ENCODE peak calls at places on chromosomes 6 and 20, in nine cellular contexts. One of them, this sample, is unnamed.

GRCh38 chr6:87420360-87420759 is 12.6 kb downstream of the CFAP206 start:
- DNase-seq in T-helper 1 cell: no peak
- DNase-seq in EL: no peak
- DNase-seq in GM03348: no peak
- DNase-seq in M059J: no peak
- DNase-seq in stimulated activated CD4-positive, alpha-beta T cell treated with anti-CD3 and anti-CD28 coated beads, Interleukin-1b, Interleukin-23, amount 100 ng/mL, for 24 hours: no peak
- DNase-seq in NCI-H2171 treated with DMSO at 0.1 percent for 48 hours: no peak
- DNase-seq in sciatic nerve: no peak
- DNase-seq in ascending aorta: no peak
- DNase-seq in this sample: no peak

GRCh38 chr6:131894735-131895424 is 56.3 kb downstream of the CCN2 start:
- DNase-seq in stimulated activated CD4-positive, alpha-beta T cell treated with anti-CD3 and anti-CD28 coated beads, Interleukin-1b, Interleukin-23, amount 100 ng/mL, for 24 hours: no peak
- DNase-seq in sciatic nerve: no peak
- DNase-seq in M059J: peak
- DNase-seq in EL: no peak
- DNase-seq in GM03348: no peak
- DNase-seq in ascending aorta: no peak
- DNase-seq in T-helper 1 cell: no peak
- DNase-seq in NCI-H2171 treated with DMSO at 0.1 percent for 48 hours: no peak
- DNase-seq in this sample: no peak

GRCh38 chr6:24125980-24126379 is at the start of gene NRSN1:
- DNase-seq in T-helper 1 cell: no peak
- DNase-seq in sciatic nerve: no peak
- DNase-seq in GM03348: no peak
- DNase-seq in ascending aorta: no peak
- DNase-seq in NCI-H2171 treated with DMSO at 0.1 percent for 48 hours: peak
- DNase-seq in stimulated activated CD4-positive, alpha-beta T cell treated with anti-CD3 and anti-CD28 coated beads, Interleukin-1b, Interleukin-23, amount 100 ng/mL, for 24 hours: no peak
- DNase-seq in M059J: no peak
- DNase-seq in EL: no peak
- DNase-seq in this sample: peak

GRCh38 chr6:42366011-42366705 is 85.6 kb downstream of the TRERF1 start:
- DNase-seq in EL: no peak
- DNase-seq in sciatic nerve: no peak
- DNase-seq in M059J: no peak
- DNase-seq in NCI-H2171 treated with DMSO at 0.1 percent for 48 hours: no peak
- DNase-seq in GM03348: no peak
- DNase-seq in ascending aorta: no peak
- DNase-seq in T-helper 1 cell: no peak
- DNase-seq in stimulated activated CD4-positive, alpha-beta T cell treated with anti-CD3 and anti-CD28 coated beads, Interleukin-1b, Interleukin-23, amount 100 ng/mL, for 24 hours: no peak
- DNase-seq in this sample: no peak

GRCh38 chr6:44855562-44856494 is 468.3 kb downstream of the CDC5L start:
- DNase-seq in sciatic nerve: no peak
- DNase-seq in M059J: peak
- DNase-seq in GM03348: peak
- DNase-seq in stimulated activated CD4-positive, alpha-beta T cell treated with anti-CD3 and anti-CD28 coated beads, Interleukin-1b, Interleukin-23, amount 100 ng/mL, for 24 hours: no peak
- DNase-seq in T-helper 1 cell: no peak
- DNase-seq in EL: peak
- DNase-seq in NCI-H2171 treated with DMSO at 0.1 percent for 48 hours: no peak
- DNase-seq in ascending aorta: no peak
- DNase-seq in this sample: no peak

GRCh38 chr6:104957301-104958177 is 632 bp downstream of the LIN28B start:
- DNase-seq in stimulated activated CD4-positive, alpha-beta T cell treated with anti-CD3 and anti-CD28 coated beads, Interleukin-1b, Interleukin-23, amount 100 ng/mL, for 24 hours: no peak
- DNase-seq in GM03348: no peak
- DNase-seq in NCI-H2171 treated with DMSO at 0.1 percent for 48 hours: no peak
- DNase-seq in EL: no peak
- DNase-seq in T-helper 1 cell: no peak
- DNase-seq in ascending aorta: no peak
- DNase-seq in sciatic nerve: no peak
- DNase-seq in M059J: no peak
- DNase-seq in this sample: peak

GRCh38 chr20:63461364-63461763 is 11.1 kb downstream of the KCNQ2 start:
- DNase-seq in stimulated activated CD4-positive, alpha-beta T cell treated with anti-CD3 and anti-CD28 coated beads, Interleukin-1b, Interleukin-23, amount 100 ng/mL, for 24 hours: no peak
- DNase-seq in EL: no peak
- DNase-seq in ascending aorta: no peak
- DNase-seq in GM03348: peak
- DNase-seq in M059J: no peak
- DNase-seq in T-helper 1 cell: no peak
- DNase-seq in sciatic nerve: no peak
- DNase-seq in NCI-H2171 treated with DMSO at 0.1 percent for 48 hours: no peak
- DNase-seq in this sample: peak

GRCh38 chr6:155248021-155249001 is 15.5 kb upstream of the CLDN20 start:
- DNase-seq in T-helper 1 cell: no peak
- DNase-seq in NCI-H2171 treated with DMSO at 0.1 percent for 48 hours: no peak
- DNase-seq in ascending aorta: no peak
- DNase-seq in stimulated activated CD4-positive, alpha-beta T cell treated with anti-CD3 and anti-CD28 coated beads, Interleukin-1b, Interleukin-23, amount 100 ng/mL, for 24 hours: no peak
- DNase-seq in GM03348: peak
- DNase-seq in M059J: peak
- DNase-seq in sciatic nerve: peak
- DNase-seq in EL: peak
- DNase-seq in this sample: peak

GRCh38 chr6:28553986-28554881 is 28.6 kb downstream of the GPX5 start:
- DNase-seq in NCI-H2171 treated with DMSO at 0.1 percent for 48 hours: peak
- DNase-seq in sciatic nerve: no peak
- DNase-seq in GM03348: no peak
- DNase-seq in M059J: peak
- DNase-seq in ascending aorta: no peak
- DNase-seq in stimulated activated CD4-positive, alpha-beta T cell treated with anti-CD3 and anti-CD28 coated beads, Interleukin-1b, Interleukin-23, amount 100 ng/mL, for 24 hours: no peak
- DNase-seq in T-helper 1 cell: no peak
- DNase-seq in EL: no peak
- DNase-seq in this sample: no peak

This sample was measured in iPS-NIHi11.